ENCODE peak calls at places on chromosomes 4 and X, in four cellular contexts. One of them, this sample, is unnamed.
A peak's percentile ranks its signal among the peaks of the same experiment; 100 is the strongest.

GRCh38 chr4:117156806-117157205 is 71.4 kb upstream of the TRAM1L1 start:
- DNase-seq in GM23338: peak; percentile 2
- DNase-seq in transverse colon: no peak
- DNase-seq in heart left ventricle: no peak
- DNase-seq in this sample: no peak

GRCh38 chr4:40377462-40378385 is 42.6 kb downstream of the CHRNA9 start:
- DNase-seq in GM23338: no peak
- DNase-seq in transverse colon: peak; percentile 41
- DNase-seq in heart left ventricle: no peak
- DNase-seq in this sample: no peak

GRCh38 chr4:33878710-33879109 is 2365.6 kb downstream of the ARAP2 start:
- DNase-seq in GM23338: no peak
- DNase-seq in transverse colon: no peak
- DNase-seq in heart left ventricle: no peak
- DNase-seq in this sample: no peak

GRCh38 chr4:128477540-128477939 is 189.9 kb upstream of the PGRMC2 start:
- DNase-seq in GM23338: no peak
- DNase-seq in transverse colon: no peak
- DNase-seq in heart left ventricle: no peak
- DNase-seq in this sample: no peak

GRCh38 chr4:41203169-41203568 is 11.2 kb downstream of the APBB2 start:
- DNase-seq in GM23338: no peak
- DNase-seq in transverse colon: no peak
- DNase-seq in heart left ventricle: no peak
- DNase-seq in this sample: no peak

GRCh38 chr4:108433832-108434231 is 186.5 kb upstream of the RPL34 start:
- DNase-seq in GM23338: no peak
- DNase-seq in transverse colon: no peak
- DNase-seq in heart left ventricle: no peak
- DNase-seq in this sample: no peak

GRCh38 chrX:105190252-105190853 is 30.1 kb downstream of the TEX13A start:
- DNase-seq in GM23338: peak; percentile 36
- DNase-seq in transverse colon: peak; percentile 10
- DNase-seq in heart left ventricle: no peak
- DNase-seq in this sample: no peak

GRCh38 chrX:97984641-97985040 is 1100.9 kb downstream of the RPA4 start:
- DNase-seq in GM23338: peak; percentile 52
- DNase-seq in transverse colon: no peak
- DNase-seq in heart left ventricle: no peak
- DNase-seq in this sample: no peak

GRCh38 chr4:22031423-22031822 is 82.9 kb upstream of the KCNIP4 start:
- DNase-seq in GM23338: no peak
- DNase-seq in transverse colon: no peak
- DNase-seq in heart left ventricle: no peak
- DNase-seq in this sample: no peak

GRCh38 chr4:74583757-74584156 is 138.8 kb downstream of the AREG start:
- DNase-seq in GM23338: no peak
- DNase-seq in transverse colon: no peak
- DNase-seq in heart left ventricle: no peak
- DNase-seq in this sample: no peak

GRCh38 chr4:40227284-40227683 is 30.5 kb downstream of the RHOH start:
- DNase-seq in GM23338: no peak
- DNase-seq in transverse colon: no peak
- DNase-seq in heart left ventricle: no peak
- DNase-seq in this sample: no peak

GRCh38 chr4:25863347-25863784 is 578 bp upstream of the SEL1L3 start:
- DNase-seq in GM23338: peak; percentile 74
- DNase-seq in transverse colon: peak; percentile 86
- DNase-seq in heart left ventricle: no peak
- DNase-seq in this sample: peak; percentile 81

GRCh38 chrX:18354369-18355329 is at the start of gene SCML2:
- DNase-seq in GM23338: peak; percentile 39
- DNase-seq in transverse colon: peak; percentile 41
- DNase-seq in heart left ventricle: peak; percentile 21
- DNase-seq in this sample: peak; percentile 68

GRCh38 chrX:7065473-7065872 is 82.0 kb upstream of the STS start:
- DNase-seq in GM23338: no peak
- DNase-seq in transverse colon: no peak
- DNase-seq in heart left ventricle: no peak
- DNase-seq in this sample: no peak

GRCh38 chr4:21276046-21276445 is 575.8 kb downstream of the PACRGL start:
- DNase-seq in GM23338: no peak
- DNase-seq in transverse colon: no peak
- DNase-seq in heart left ventricle: no peak
- DNase-seq in this sample: no peak

GRCh38 chr4:155582971-155583437 is 83.6 kb upstream of the GUCY1A1 start:
- DNase-seq in GM23338: no peak
- DNase-seq in transverse colon: no peak
- DNase-seq in heart left ventricle: no peak
- DNase-seq in this sample: no peak

GRCh38 chrX:96481831-96482230 is 202.8 kb upstream of the DIAPH2 start:
- DNase-seq in GM23338: no peak
- DNase-seq in transverse colon: no peak
- DNase-seq in heart left ventricle: no peak
- DNase-seq in this sample: no peak

GRCh38 chrX:48752498-48752897 is 9.0 kb upstream of the GLOD5 start:
- DNase-seq in GM23338: no peak
- DNase-seq in transverse colon: peak; percentile 8
- DNase-seq in heart left ventricle: no peak
- DNase-seq in this sample: no peak

GRCh38 chr4:186169942-186170802 is 21.2 kb upstream of the CYP4V2 start:
- DNase-seq in GM23338: peak; percentile 30
- DNase-seq in transverse colon: no peak
- DNase-seq in heart left ventricle: no peak
- DNase-seq in this sample: no peak

GRCh38 chr4:6342530-6343293 is 73.1 kb downstream of the WFS1 start:
- DNase-seq in GM23338: no peak
- DNase-seq in transverse colon: no peak
- DNase-seq in heart left ventricle: peak; percentile 63
- DNase-seq in this sample: no peak

GRCh38 chr4:88660446-88661294 is 37.0 kb downstream of the NAP1L5 start:
- DNase-seq in GM23338: no peak
- DNase-seq in transverse colon: peak; percentile 26
- DNase-seq in heart left ventricle: no peak
- DNase-seq in this sample: no peak

GRCh38 chr4:107444-108429 is 16.6 kb upstream of the ZNF718 start:
- DNase-seq in GM23338: peak; percentile 54
- DNase-seq in transverse colon: no peak
- DNase-seq in heart left ventricle: no peak
- DNase-seq in this sample: no peak

GRCh38 chrX:44470816-44471215 is 71.8 kb downstream of the FUNDC1 start:
- DNase-seq in GM23338: no peak
- DNase-seq in transverse colon: no peak
- DNase-seq in heart left ventricle: no peak
- DNase-seq in this sample: no peak

GRCh38 chrX:1601768-1602085 is 10.3 kb downstream of the AKAP17A start:
- DNase-seq in GM23338: no peak
- DNase-seq in transverse colon: no peak
- DNase-seq in heart left ventricle: no peak
- DNase-seq in this sample: peak; percentile 30

GRCh38 chr4:162485486-162485885 is 321.7 kb upstream of the FSTL5 start:
- DNase-seq in GM23338: no peak
- DNase-seq in transverse colon: no peak
- DNase-seq in heart left ventricle: no peak
- DNase-seq in this sample: no peak

GRCh38 chr4:156949373-156949814 is 22.2 kb downstream of the PDGFC start:
- DNase-seq in GM23338: no peak
- DNase-seq in transverse colon: no peak
- DNase-seq in heart left ventricle: no peak
- DNase-seq in this sample: no peak

GRCh38 chr4:102438873-102439614 is 62.1 kb upstream of the NFKB1 start:
- DNase-seq in GM23338: peak; percentile 43
- DNase-seq in transverse colon: no peak
- DNase-seq in heart left ventricle: peak; percentile 12
- DNase-seq in this sample: no peak

GRCh38 chr4:84024405-84024804 is 474.7 kb downstream of the NKX6-1 start:
- DNase-seq in GM23338: no peak
- DNase-seq in transverse colon: no peak
- DNase-seq in heart left ventricle: no peak
- DNase-seq in this sample: no peak

GRCh38 chrX:139862208-139862607 is 70.6 kb downstream of the ATP11C start:
- DNase-seq in GM23338: no peak
- DNase-seq in transverse colon: no peak
- DNase-seq in heart left ventricle: no peak
- DNase-seq in this sample: no peak

GRCh38 chr4:118968006-118968405 is 79.4 kb downstream of the SYNPO2 start:
- DNase-seq in GM23338: peak; percentile 86
- DNase-seq in transverse colon: peak; percentile 43
- DNase-seq in heart left ventricle: peak; percentile 65
- DNase-seq in this sample: no peak

GRCh38 chr4:104860227-104861123 is 286.2 kb upstream of the TET2 start:
- DNase-seq in GM23338: peak; percentile 89
- DNase-seq in transverse colon: peak; percentile 49
- DNase-seq in heart left ventricle: peak; percentile 11
- DNase-seq in this sample: no peak

GRCh38 chrX:152878976-152879755 is 18.7 kb upstream of the ZNF185 start:
- DNase-seq in GM23338: no peak
- DNase-seq in transverse colon: no peak
- DNase-seq in heart left ventricle: no peak
- DNase-seq in this sample: no peak

GRCh38 chr4:165965503-165965902 is 92.5 kb downstream of the TLL1 start:
- DNase-seq in GM23338: no peak
- DNase-seq in transverse colon: no peak
- DNase-seq in heart left ventricle: no peak
- DNase-seq in this sample: no peak

GRCh38 chr4:38523524-38524448 is 140.2 kb upstream of the KLF3 start:
- DNase-seq in GM23338: no peak
- DNase-seq in transverse colon: no peak
- DNase-seq in heart left ventricle: no peak
- DNase-seq in this sample: no peak
- TF ChIP-seq CTCF in GM23338: no peak
- TF ChIP-seq CTCF in transverse colon: no peak
- TF ChIP-seq CTCF in heart left ventricle: no peak
- TF ChIP-seq CTCF in this sample: no peak

DNA sequence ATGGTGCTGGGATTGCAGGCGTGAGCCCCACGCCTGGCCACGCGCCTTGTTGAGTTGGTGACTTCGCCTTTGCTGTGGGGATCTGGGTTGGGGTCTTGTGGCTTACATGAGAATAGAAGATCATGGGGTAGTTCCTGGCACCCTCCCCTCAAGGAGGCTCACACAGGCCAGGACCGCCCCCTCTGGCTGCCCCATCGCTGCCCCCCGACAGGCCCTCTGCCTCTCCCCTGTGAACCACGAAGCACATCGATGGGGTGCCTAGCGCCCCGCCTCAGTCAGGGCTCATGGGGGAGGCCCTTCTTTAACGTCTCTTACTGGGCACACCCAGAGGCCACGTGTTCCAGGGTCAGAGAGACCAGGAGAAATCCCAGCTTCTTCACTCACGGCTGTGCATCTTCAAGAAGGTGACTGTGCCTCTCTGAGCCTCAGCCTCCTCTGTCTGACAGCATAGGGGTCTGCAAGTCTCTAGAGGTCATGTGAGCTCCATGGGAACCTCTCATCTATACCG is 23.6 kb upstream of the SPON2 start:
- DNase-seq in GM23338: no peak
- DNase-seq in transverse colon: no peak
- DNase-seq in heart left ventricle: no peak
- DNase-seq in this sample: peak; percentile 51
- H3K4me1 ChIP-seq in GM23338: no peaks in the 10 kb centered on the region
- H3K4me1 ChIP-seq in transverse colon: peaks cover 42% of the 10 kb centered on the region
- H3K4me1 ChIP-seq in heart left ventricle: peaks cover 41% of the 10 kb centered on the region
- H3K4me1 ChIP-seq in this sample: peaks cover 37% of the 10 kb centered on the region

DNA sequence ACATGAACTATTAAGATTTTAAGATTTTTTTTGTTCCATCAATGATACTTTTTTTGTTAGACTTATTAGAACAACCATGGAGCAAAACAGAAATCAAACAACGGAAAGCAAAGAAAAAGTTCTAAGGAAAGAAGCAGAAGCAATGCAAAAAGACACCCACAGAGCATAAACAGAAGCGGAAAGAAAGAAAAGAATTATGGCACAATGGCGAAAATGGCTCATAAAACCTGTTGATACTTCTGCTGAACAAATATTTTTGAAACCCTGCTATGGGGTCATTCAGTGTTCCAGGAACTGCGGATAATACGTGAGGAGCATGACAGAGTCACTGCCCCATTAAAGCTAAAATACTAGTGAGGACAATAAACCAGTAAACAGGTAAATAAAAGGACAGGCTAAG is 138.0 kb downstream of the ADAMTS3 start:
- DNase-seq in GM23338: no peak
- DNase-seq in transverse colon: no peak
- DNase-seq in heart left ventricle: no peak
- DNase-seq in this sample: no peak
- H3K27me3 ChIP-seq in GM23338: no peaks in the 10 kb centered on the region
- H3K27me3 ChIP-seq in transverse colon: no peaks in the 10 kb centered on the region
- H3K27me3 ChIP-seq in heart left ventricle: no peaks in the 10 kb centered on the region
- H3K27me3 ChIP-seq in this sample: no peaks in the 10 kb centered on the region

GRCh38 chrX:100636321-100636991 is at the start of gene TSPAN6:
- DNase-seq in GM23338: peak; percentile 87
- DNase-seq in transverse colon: peak; percentile 84
- DNase-seq in heart left ventricle: peak; percentile 71
- DNase-seq in this sample: peak; percentile 84
- TF ChIP-seq CTCF in GM23338: peak; percentile 49
- TF ChIP-seq CTCF in transverse colon: peak; percentile 34
- TF ChIP-seq CTCF in heart left ventricle: peak; percentile 58
- TF ChIP-seq CTCF in this sample: peak; percentile 51

GRCh38 chr4:54228563-54229501 is at the start of gene PDGFRA:
- DNase-seq in GM23338: peak; percentile 71
- DNase-seq in transverse colon: peak; percentile 42
- DNase-seq in heart left ventricle: peak; percentile 71
- DNase-seq in this sample: no peak
- H3K4me1 ChIP-seq in GM23338: peaks cover 56% of the 10 kb centered on the region
- H3K4me1 ChIP-seq in transverse colon: peaks cover 50% of the 10 kb centered on the region
- H3K4me1 ChIP-seq in heart left ventricle: peaks cover 66% of the 10 kb centered on the region
- H3K4me1 ChIP-seq in this sample: peaks cover 42% of the 10 kb centered on the region

DNA sequence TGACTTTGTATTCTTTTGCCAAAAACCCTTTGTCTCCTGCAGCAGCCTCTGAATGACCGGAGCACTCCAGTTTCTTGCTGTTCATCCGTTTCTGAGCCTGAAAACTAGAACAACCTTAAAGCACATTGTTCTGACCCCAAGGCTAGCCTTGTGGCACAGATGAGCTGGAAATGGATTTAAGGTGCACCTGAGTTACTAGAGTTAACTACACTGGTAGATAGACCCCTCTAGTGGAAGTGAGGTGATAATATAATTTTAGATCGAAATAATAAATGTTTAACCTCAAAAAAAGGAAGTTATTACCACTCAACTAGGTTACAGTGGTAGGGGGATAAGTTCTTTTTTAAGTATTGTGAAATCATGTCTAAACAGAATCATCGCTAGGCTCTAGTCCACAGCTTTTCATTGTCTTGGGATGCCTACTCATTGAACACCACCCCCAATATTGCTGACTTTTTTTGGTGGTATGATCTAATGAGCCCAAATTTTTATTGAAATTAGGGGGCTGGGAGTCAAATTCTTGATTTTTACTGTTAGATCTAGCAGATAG is 2.7 kb downstream of the PLS3 start:
- DNase-seq in GM23338: no peak
- DNase-seq in transverse colon: no peak
- DNase-seq in heart left ventricle: no peak
- DNase-seq in this sample: no peak
- H3K27me3 ChIP-seq in GM23338: no peaks in the 10 kb centered on the region
- H3K27me3 ChIP-seq in transverse colon: no peaks in the 10 kb centered on the region
- H3K27me3 ChIP-seq in heart left ventricle: no peaks in the 10 kb centered on the region
- H3K27me3 ChIP-seq in this sample: no peaks in the 10 kb centered on the region

GRCh38 chr4:121950212-121950679 is 1.6 kb downstream of the TRPC3 start:
- DNase-seq in GM23338: peak; percentile 93
- DNase-seq in transverse colon: peak; percentile 84
- DNase-seq in heart left ventricle: peak; percentile 76
- DNase-seq in this sample: peak; percentile 90
- TF ChIP-seq CTCF in GM23338: peak; percentile 86
- TF ChIP-seq CTCF in transverse colon: peak; percentile 74
- TF ChIP-seq CTCF in heart left ventricle: peak; percentile 65
- TF ChIP-seq CTCF in this sample: peak; percentile 71

GRCh38 chr4:7862561-7863200 is 77.0 kb downstream of the AFAP1 start:
- DNase-seq in GM23338: peak; percentile 22
- DNase-seq in transverse colon: no peak
- DNase-seq in heart left ventricle: no peak
- DNase-seq in this sample: no peak
- H3K4me1 ChIP-seq in GM23338: peaks cover 30% of the 10 kb centered on the region
- H3K4me1 ChIP-seq in transverse colon: no peaks in the 10 kb centered on the region
- H3K4me1 ChIP-seq in heart left ventricle: peaks cover 19% of the 10 kb centered on the region
- H3K4me1 ChIP-seq in this sample: no peaks in the 10 kb centered on the region

This sample was measured in upper lobe of right lung.